ENCODE peak calls at places on chromosome 14, in seven cellular contexts. A, P, Y, I, K, J and N are unnamed samples.

GRCh38 chr14:94568186-94568585 is 6.9 kb downstream of the SERPINA4 start:
- DNase-seq in A (no peak), P (no peak), Y (no peak), I (no peak), K (no peak), J (no peak), N (no peak)

GRCh38 chr14:69615471-69616407 is 4.3 kb downstream of the SUSD6 start:
- DNase-seq in A (peak), P (peak), Y (peak), I (peak), K (peak), J (no peak), N (no peak)

GRCh38 chr14:97625512-97625911 is 828.3 kb downstream of the VRK1 start:
- DNase-seq in A (no peak), P (peak), Y (no peak), I (no peak), K (no peak), J (no peak), N (no peak)

GRCh38 chr14:73591690-73592448 is at the start of gene ACOT4:
- DNase-seq in A (no peak), P (peak), Y (peak), I (no peak), K (no peak), J (no peak), N (no peak)

GRCh38 chr14:93262446-93262845 is 55.4 kb downstream of the UBR7 start:
- DNase-seq in A (no peak), P (no peak), Y (no peak), I (no peak), K (no peak), J (no peak), N (no peak)

GRCh38 chr14:68938515-68939423 is 40.3 kb downstream of the ACTN1 start:
- DNase-seq in A (no peak), P (peak), Y (no peak), I (peak), K (no peak), J (no peak), N (no peak)

GRCh38 chr14:69087061-69087461 is 65.9 kb downstream of the DCAF5 start:
- DNase-seq in A (no peak), P (no peak), Y (no peak), I (no peak), K (no peak), J (no peak), N (no peak)

GRCh38 chr14:22656945-22657711 is 13.0 kb upstream of the OR6J1 start:
- DNase-seq in A (no peak), P (peak), Y (no peak), I (peak), K (no peak), J (no peak), N (no peak)

GRCh38 chr14:84152452-84152851 is 1377.5 kb upstream of the FLRT2 start:
- DNase-seq in A (no peak), P (no peak), Y (no peak), I (no peak), K (no peak), J (no peak), N (no peak)

GRCh38 chr14:91890291-91890749 is 23.0 kb upstream of the TC2N start:
- DNase-seq in A (no peak), P (no peak), Y (no peak), I (no peak), K (no peak), J (no peak), N (no peak)

GRCh38 chr14:104363891-104364760 is 215.4 kb upstream of the C14orf180 start:
- DNase-seq in A (no peak), P (no peak), Y (no peak), I (no peak), K (no peak), J (no peak), N (no peak)

GRCh38 chr14:92464156-92464555 is 49.4 kb upstream of the RIN3 start:
- DNase-seq in A (no peak), P (no peak), Y (no peak), I (no peak), K (peak), J (no peak), N (no peak)